ENCODE peak calls at places on chromosome 5, in five cellular contexts. J, I, O, L and H are unnamed samples.
A peak's percentile ranks its signal among the peaks of the same experiment; 100 is the strongest.

GRCh38 chr5:72465601-72466563 is 41.3 kb downstream of the ZNF366 start:
- DNase-seq in J (no peak), I (peak; percentile 94), O (no peak), L (no peak), H (no peak)

GRCh38 chr5:121251954-121252353 is 599.7 kb upstream of the FTMT start:
- DNase-seq in J (no peak), I (no peak), O (no peak), L (no peak), H (peak; percentile 10)

GRCh38 chr5:139752506-139753350 is 42.9 kb upstream of the PSD2 start:
- DNase-seq in J (no peak), I (no peak), O (no peak), L (no peak), H (no peak)

GRCh38 chr5:147140558-147140957 is 94.3 kb upstream of the STK32A start:
- DNase-seq in J (no peak), I (no peak), O (no peak), L (no peak), H (peak; percentile 79)

GRCh38 chr5:137561572-137561971 is 62.4 kb upstream of the SPOCK1 start:
- DNase-seq in J (no peak), I (no peak), O (no peak), L (no peak), H (no peak)

GRCh38 chr5:65077653-65078052 is 308.9 kb downstream of the CWC27 start:
- DNase-seq in J (no peak), I (no peak), O (no peak), L (no peak), H (no peak)

GRCh38 chr5:157917909-157918809 is 59.2 kb upstream of the CLINT1 start:
- DNase-seq in J (peak; percentile 50), I (peak; percentile 78), O (no peak), L (peak; percentile 54), H (peak; percentile 58)

GRCh38 chr5:35890021-35890740 is 33.5 kb downstream of the IL7R start:
- DNase-seq in J (no peak), I (no peak), O (no peak), L (no peak), H (no peak)

GRCh38 chr5:85614482-85614881 is 1003.3 kb upstream of the COX7C start:
- DNase-seq in J (no peak), I (no peak), O (no peak), L (no peak), H (no peak)

GRCh38 chr5:68250662-68251298 is 35.2 kb downstream of the PIK3R1 start:
- DNase-seq in J (no peak), I (no peak), O (no peak), L (no peak), H (no peak)

GRCh38 chr5:171483453-171484177 is 64.2 kb downstream of the FGF18 start:
- DNase-seq in J (no peak), I (no peak), O (no peak), L (peak; percentile 88), H (no peak)

GRCh38 chr5:131250749-131251148 is 13.1 kb upstream of the CDC42SE2 start:
- DNase-seq in J (no peak), I (no peak), O (no peak), L (no peak), H (no peak)

GRCh38 chr5:126422994-126423788 is at the start of gene GRAMD2B:
- DNase-seq in J (peak; percentile 46), I (peak; percentile 84), O (peak; percentile 22), L (peak; percentile 88), H (peak; percentile 18)

GRCh38 chr5:96350678-96351077 is 82.4 kb downstream of the PCSK1 start:
- DNase-seq in J (no peak), I (no peak), O (no peak), L (no peak), H (no peak)

GRCh38 chr5:140413230-140413629 is 11.6 kb downstream of the ANKHD1 start:
- DNase-seq in J (no peak), I (no peak), O (no peak), L (no peak), H (no peak)

GRCh38 chr5:141825836-141826560 is 52.2 kb downstream of the PCDH1 start:
- DNase-seq in J (no peak), I (peak; percentile 21), O (no peak), L (no peak), H (no peak)

GRCh38 chr5:36661446-36662220 is 55.2 kb downstream of the SLC1A3 start:
- DNase-seq in J (no peak), I (no peak), O (no peak), L (no peak), H (no peak)

GRCh38 chr5:44511596-44511995 is 122.4 kb upstream of the FGF10 start:
- DNase-seq in J (no peak), I (no peak), O (no peak), L (no peak), H (no peak)

GRCh38 chr5:88438006-88438405 is 169.4 kb upstream of the TMEM161B start:
- DNase-seq in J (no peak), I (no peak), O (no peak), L (no peak), H (no peak)

GRCh38 chr5:10329808-10330481 is 22.2 kb upstream of the CMBL start:
- DNase-seq in J (no peak), I (no peak), O (no peak), L (peak; percentile 50), H (no peak)

GRCh38 chr5:124661317-124662141 is 84.9 kb downstream of the ZNF608 start:
- DNase-seq in J (no peak), I (no peak), O (no peak), L (no peak), H (peak; percentile 99)

GRCh38 chr5:159209438-159210305 is at the start of gene RNF145:
- DNase-seq in J (peak; percentile 92), I (peak; percentile 91), O (no peak), L (peak; percentile 78), H (peak; percentile 58)

GRCh38 chr5:164175083-164175482 is 669.7 kb downstream of the MAT2B start:
- DNase-seq in J (no peak), I (no peak), O (no peak), L (no peak), H (no peak)

GRCh38 chr5:157290981-157291711 is 25.2 kb downstream of the CYFIP2 start:
- DNase-seq in J (no peak), I (peak; percentile 41), O (no peak), L (no peak), H (peak; percentile 99)

GRCh38 chr5:91110709-91111108 is 272.4 kb downstream of the ARRDC3 start:
- DNase-seq in J (no peak), I (no peak), O (no peak), L (no peak), H (no peak)

GRCh38 chr5:150616024-150616470 is 24.4 kb upstream of the SYNPO start:
- DNase-seq in J (no peak), I (no peak), O (no peak), L (no peak), H (peak; percentile 70)

GRCh38 chr5:123099514-123100151 is 10.6 kb downstream of the PRDM6 start:
- DNase-seq in J (no peak), I (no peak), O (no peak), L (no peak), H (no peak)